ENCODE peak calls at places on chromosome 5, in ten cellular contexts. One of them, this sample, is unnamed.
A peak's percentile ranks its signal among the peaks of the same experiment; 100 is the strongest.

GRCh38 chr5:15757635-15758034 is 257.7 kb downstream of the FBXL7 start:
- DNase-seq in astrocyte of the spinal cord: no peak
- DNase-seq in upper lobe of right lung: no peak
- DNase-seq in AG10803: no peak
- DNase-seq in transverse colon: no peak
- DNase-seq in NB4: no peak
- DNase-seq in kidney epithelial cell: no peak
- DNase-seq in tibial artery: no peak
- DNase-seq in foreskin fibroblast: no peak
- DNase-seq in fibroblast of the aortic adventitia: no peak
- DNase-seq in this sample: no peak

GRCh38 chr5:78601622-78602314 is 46.8 kb downstream of the LHFPL2 start:
- DNase-seq in astrocyte of the spinal cord: peak; percentile 78
- DNase-seq in upper lobe of right lung: no peak
- DNase-seq in AG10803: peak; percentile 71
- DNase-seq in transverse colon: no peak
- DNase-seq in NB4: no peak
- DNase-seq in kidney epithelial cell: no peak
- DNase-seq in tibial artery: no peak
- DNase-seq in foreskin fibroblast: peak; percentile 43
- DNase-seq in fibroblast of the aortic adventitia: peak; percentile 47
- DNase-seq in this sample: peak; percentile 85

GRCh38 chr5:41010572-41010971 is 60.6 kb downstream of the MROH2B start:
- DNase-seq in astrocyte of the spinal cord: no peak
- DNase-seq in upper lobe of right lung: no peak
- DNase-seq in AG10803: no peak
- DNase-seq in transverse colon: no peak
- DNase-seq in NB4: no peak
- DNase-seq in kidney epithelial cell: no peak
- DNase-seq in tibial artery: no peak
- DNase-seq in foreskin fibroblast: no peak
- DNase-seq in fibroblast of the aortic adventitia: no peak
- DNase-seq in this sample: no peak

GRCh38 chr5:168916852-168917251 is 337.7 kb upstream of the PANK3 start:
- DNase-seq in astrocyte of the spinal cord: no peak
- DNase-seq in upper lobe of right lung: no peak
- DNase-seq in AG10803: peak; percentile 67
- DNase-seq in transverse colon: no peak
- DNase-seq in NB4: no peak
- DNase-seq in kidney epithelial cell: peak; percentile 25
- DNase-seq in tibial artery: no peak
- DNase-seq in foreskin fibroblast: peak; percentile 32
- DNase-seq in fibroblast of the aortic adventitia: peak; percentile 16
- DNase-seq in this sample: peak; percentile 68

GRCh38 chr5:95644351-95645042 is 2.1 kb upstream of the RFESD start:
- DNase-seq in astrocyte of the spinal cord: peak; percentile 73
- DNase-seq in upper lobe of right lung: no peak
- DNase-seq in AG10803: peak; percentile 57
- DNase-seq in transverse colon: peak; percentile 63
- DNase-seq in NB4: peak; percentile 71
- DNase-seq in kidney epithelial cell: no peak
- DNase-seq in tibial artery: no peak
- DNase-seq in foreskin fibroblast: peak; percentile 79
- DNase-seq in fibroblast of the aortic adventitia: peak; percentile 75
- DNase-seq in this sample: peak; percentile 67

GRCh38 chr5:317086-317811 is 4.3 kb upstream of the AHRR start:
- DNase-seq in astrocyte of the spinal cord: peak; percentile 67
- DNase-seq in upper lobe of right lung: peak; percentile 67
- DNase-seq in AG10803: peak; percentile 76
- DNase-seq in transverse colon: peak; percentile 38
- DNase-seq in NB4: peak; percentile 95
- DNase-seq in kidney epithelial cell: no peak
- DNase-seq in tibial artery: no peak
- DNase-seq in foreskin fibroblast: peak; percentile 93
- DNase-seq in fibroblast of the aortic adventitia: peak; percentile 59
- DNase-seq in this sample: peak; percentile 68

GRCh38 chr5:115450741-115451140 is 93.8 kb downstream of the FEM1C start:
- DNase-seq in astrocyte of the spinal cord: peak; percentile 65
- DNase-seq in upper lobe of right lung: no peak
- DNase-seq in AG10803: peak; percentile 96
- DNase-seq in transverse colon: no peak
- DNase-seq in NB4: no peak
- DNase-seq in kidney epithelial cell: no peak
- DNase-seq in tibial artery: no peak
- DNase-seq in foreskin fibroblast: peak; percentile 87
- DNase-seq in fibroblast of the aortic adventitia: peak; percentile 98
- DNase-seq in this sample: peak; percentile 94

GRCh38 chr5:147791181-147791580 is 8.7 kb upstream of the JAKMIP2 start:
- DNase-seq in astrocyte of the spinal cord: no peak
- DNase-seq in upper lobe of right lung: no peak
- DNase-seq in AG10803: no peak
- DNase-seq in transverse colon: no peak
- DNase-seq in NB4: no peak
- DNase-seq in kidney epithelial cell: no peak
- DNase-seq in tibial artery: no peak
- DNase-seq in foreskin fibroblast: no peak
- DNase-seq in fibroblast of the aortic adventitia: no peak
- DNase-seq in this sample: no peak

GRCh38 chr5:67809589-67809988 is 406.0 kb upstream of the PIK3R1 start:
- DNase-seq in astrocyte of the spinal cord: peak; percentile 23
- DNase-seq in upper lobe of right lung: no peak
- DNase-seq in AG10803: no peak
- DNase-seq in transverse colon: no peak
- DNase-seq in NB4: no peak
- DNase-seq in kidney epithelial cell: no peak
- DNase-seq in tibial artery: no peak
- DNase-seq in foreskin fibroblast: no peak
- DNase-seq in fibroblast of the aortic adventitia: no peak
- DNase-seq in this sample: no peak

GRCh38 chr5:16963821-16964220 is 27.7 kb upstream of the MYO10 start:
- DNase-seq in astrocyte of the spinal cord: no peak
- DNase-seq in upper lobe of right lung: no peak
- DNase-seq in AG10803: no peak
- DNase-seq in transverse colon: no peak
- DNase-seq in NB4: no peak
- DNase-seq in kidney epithelial cell: no peak
- DNase-seq in tibial artery: no peak
- DNase-seq in foreskin fibroblast: no peak
- DNase-seq in fibroblast of the aortic adventitia: no peak
- DNase-seq in this sample: no peak

GRCh38 chr5:10701567-10702039 is 59.4 kb downstream of the DAP start:
- DNase-seq in astrocyte of the spinal cord: peak; percentile 65
- DNase-seq in upper lobe of right lung: no peak
- DNase-seq in AG10803: peak; percentile 47
- DNase-seq in transverse colon: no peak
- DNase-seq in NB4: peak; percentile 56
- DNase-seq in kidney epithelial cell: no peak
- DNase-seq in tibial artery: no peak
- DNase-seq in foreskin fibroblast: peak; percentile 69
- DNase-seq in fibroblast of the aortic adventitia: peak; percentile 68
- DNase-seq in this sample: peak; percentile 70

GRCh38 chr5:164013077-164013670 is 507.8 kb downstream of the MAT2B start:
- DNase-seq in astrocyte of the spinal cord: peak; percentile 82
- DNase-seq in upper lobe of right lung: no peak
- DNase-seq in AG10803: peak; percentile 62
- DNase-seq in transverse colon: peak; percentile 57
- DNase-seq in NB4: peak; percentile 76
- DNase-seq in kidney epithelial cell: peak; percentile 25
- DNase-seq in tibial artery: no peak
- DNase-seq in foreskin fibroblast: peak; percentile 64
- DNase-seq in fibroblast of the aortic adventitia: peak; percentile 95
- DNase-seq in this sample: peak; percentile 81

GRCh38 chr5:137492321-137492720 is 6.8 kb downstream of the SPOCK1 start:
- DNase-seq in astrocyte of the spinal cord: peak; percentile 71
- DNase-seq in upper lobe of right lung: no peak
- DNase-seq in AG10803: peak; percentile 74
- DNase-seq in transverse colon: no peak
- DNase-seq in NB4: no peak
- DNase-seq in kidney epithelial cell: no peak
- DNase-seq in tibial artery: no peak
- DNase-seq in foreskin fibroblast: no peak
- DNase-seq in fibroblast of the aortic adventitia: peak; percentile 86
- DNase-seq in this sample: peak; percentile 30

GRCh38 chr5:139955616-139956283 is 87.3 kb downstream of the NRG2 start:
- DNase-seq in astrocyte of the spinal cord: no peak
- DNase-seq in upper lobe of right lung: peak; percentile 27
- DNase-seq in AG10803: no peak
- DNase-seq in transverse colon: no peak
- DNase-seq in NB4: no peak
- DNase-seq in kidney epithelial cell: no peak
- DNase-seq in tibial artery: no peak
- DNase-seq in foreskin fibroblast: no peak
- DNase-seq in fibroblast of the aortic adventitia: no peak
- DNase-seq in this sample: no peak

GRCh38 chr5:180070726-180071417 is 687 bp downstream of the RNF130 start:
- DNase-seq in astrocyte of the spinal cord: peak; percentile 50
- DNase-seq in upper lobe of right lung: no peak
- DNase-seq in AG10803: peak; percentile 58
- DNase-seq in transverse colon: peak; percentile 33
- DNase-seq in NB4: peak; percentile 86
- DNase-seq in kidney epithelial cell: no peak
- DNase-seq in tibial artery: peak; percentile 71
- DNase-seq in foreskin fibroblast: peak; percentile 74
- DNase-seq in fibroblast of the aortic adventitia: peak; percentile 68
- DNase-seq in this sample: peak; percentile 53

GRCh38 chr5:45037927-45038326 is 229.2 kb downstream of the MRPS30 start:
- DNase-seq in astrocyte of the spinal cord: no peak
- DNase-seq in upper lobe of right lung: no peak
- DNase-seq in AG10803: no peak
- DNase-seq in transverse colon: no peak
- DNase-seq in NB4: no peak
- DNase-seq in kidney epithelial cell: no peak
- DNase-seq in tibial artery: no peak
- DNase-seq in foreskin fibroblast: no peak
- DNase-seq in fibroblast of the aortic adventitia: no peak
- DNase-seq in this sample: no peak

GRCh38 chr5:45035991-45036390 is 227.2 kb downstream of the MRPS30 start:
- DNase-seq in astrocyte of the spinal cord: no peak
- DNase-seq in upper lobe of right lung: no peak
- DNase-seq in AG10803: no peak
- DNase-seq in transverse colon: no peak
- DNase-seq in NB4: no peak
- DNase-seq in kidney epithelial cell: no peak
- DNase-seq in tibial artery: no peak
- DNase-seq in foreskin fibroblast: no peak
- DNase-seq in fibroblast of the aortic adventitia: no peak
- DNase-seq in this sample: no peak

GRCh38 chr5:45042283-45042682 is 233.5 kb downstream of the MRPS30 start:
- DNase-seq in astrocyte of the spinal cord: no peak
- DNase-seq in upper lobe of right lung: no peak
- DNase-seq in AG10803: no peak
- DNase-seq in transverse colon: no peak
- DNase-seq in NB4: no peak
- DNase-seq in kidney epithelial cell: no peak
- DNase-seq in tibial artery: no peak
- DNase-seq in foreskin fibroblast: no peak
- DNase-seq in fibroblast of the aortic adventitia: no peak
- DNase-seq in this sample: no peak

DNA sequence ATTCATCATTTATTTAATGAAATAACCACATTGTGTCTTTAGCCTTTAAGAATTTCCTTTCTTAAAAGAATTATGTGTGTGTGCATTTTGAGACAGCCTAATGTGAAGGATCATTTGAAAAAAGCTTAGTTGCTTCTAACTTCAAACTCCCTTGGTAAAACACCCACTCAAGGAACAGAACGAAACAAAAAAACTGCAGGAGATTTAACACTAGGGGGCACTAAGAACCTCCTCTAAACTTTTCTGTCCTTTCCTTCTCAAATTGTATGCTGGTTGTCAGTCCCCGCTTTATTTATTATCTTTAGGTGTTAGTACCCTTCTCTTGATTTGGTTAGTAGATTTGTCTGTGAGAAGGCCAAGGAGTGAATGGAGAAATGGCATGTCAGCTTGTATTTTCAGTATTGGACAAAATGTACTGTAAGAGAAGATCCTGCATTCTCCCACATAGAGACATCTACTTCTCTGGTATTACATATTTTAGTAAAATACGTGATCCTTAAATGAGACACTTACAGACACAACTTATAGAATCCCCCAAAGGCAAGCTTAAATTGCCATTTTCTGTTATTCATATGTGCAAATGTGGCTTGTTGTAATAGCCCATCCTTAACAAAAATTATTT is 229.7 kb downstream of the MRPS30 start:
- DNase-seq in astrocyte of the spinal cord: peak; percentile 40
- DNase-seq in upper lobe of right lung: no peak
- DNase-seq in AG10803: peak; percentile 29
- DNase-seq in transverse colon: no peak
- DNase-seq in NB4: peak; percentile 52
- DNase-seq in kidney epithelial cell: no peak
- DNase-seq in tibial artery: no peak
- DNase-seq in foreskin fibroblast: no peak
- DNase-seq in fibroblast of the aortic adventitia: peak; percentile 4
- DNase-seq in this sample: peak; percentile 36
- TF ChIP-seq CTCF in astrocyte of the spinal cord: peak; percentile 59
- TF ChIP-seq CTCF in upper lobe of right lung: peak; percentile 59
- TF ChIP-seq CTCF in AG10803: peak; percentile 67
- TF ChIP-seq CTCF in transverse colon: peak; percentile 46
- TF ChIP-seq CTCF in NB4: peak; percentile 67
- TF ChIP-seq CTCF in kidney epithelial cell: peak; percentile 60
- TF ChIP-seq CTCF in tibial artery: peak; percentile 18
- TF ChIP-seq CTCF in foreskin fibroblast: peak; percentile 33
- TF ChIP-seq CTCF in fibroblast of the aortic adventitia: peak; percentile 35
- TF ChIP-seq CTCF in this sample: peak; percentile 59

GRCh38 chr5:176450077-176450476 is 1.9 kb downstream of the FAF2 start:
- DNase-seq in astrocyte of the spinal cord: no peak
- DNase-seq in upper lobe of right lung: no peak
- DNase-seq in AG10803: no peak
- DNase-seq in transverse colon: no peak
- DNase-seq in NB4: no peak
- DNase-seq in kidney epithelial cell: no peak
- DNase-seq in tibial artery: no peak
- DNase-seq in foreskin fibroblast: no peak
- DNase-seq in fibroblast of the aortic adventitia: no peak
- DNase-seq in this sample: no peak
- H3K4me3 ChIP-seq in astrocyte of the spinal cord: no peak overlapping the region
- H3K4me3 ChIP-seq in upper lobe of right lung: no peak overlapping the region
- H3K4me3 ChIP-seq in AG10803: peak overlapping the region; percentile 26
- H3K4me3 ChIP-seq in transverse colon: no peak overlapping the region
- H3K4me3 ChIP-seq in NB4: peak overlapping the region; percentile 95
- H3K4me3 ChIP-seq in kidney epithelial cell: no peak overlapping the region
- H3K4me3 ChIP-seq in tibial artery: no peak overlapping the region
- H3K4me3 ChIP-seq in foreskin fibroblast: no peak overlapping the region
- H3K4me3 ChIP-seq in fibroblast of the aortic adventitia: no peak overlapping the region
- H3K4me3 ChIP-seq in this sample: no peak overlapping the region

GRCh38 chr5:141208478-141208877 is at the start of gene PCDHB12:
- DNase-seq in astrocyte of the spinal cord: no peak
- DNase-seq in upper lobe of right lung: no peak
- DNase-seq in AG10803: no peak
- DNase-seq in transverse colon: no peak
- DNase-seq in NB4: peak; percentile 36
- DNase-seq in kidney epithelial cell: no peak
- DNase-seq in tibial artery: no peak
- DNase-seq in foreskin fibroblast: no peak
- DNase-seq in fibroblast of the aortic adventitia: no peak
- DNase-seq in this sample: no peak
- TF ChIP-seq CTCF in astrocyte of the spinal cord: no peak
- TF ChIP-seq CTCF in upper lobe of right lung: peak; percentile 22
- TF ChIP-seq CTCF in AG10803: peak; percentile 9
- TF ChIP-seq CTCF in transverse colon: no peak
- TF ChIP-seq CTCF in NB4: peak; percentile 38
- TF ChIP-seq CTCF in kidney epithelial cell: no peak
- TF ChIP-seq CTCF in tibial artery: no peak
- TF ChIP-seq CTCF in foreskin fibroblast: no peak
- TF ChIP-seq CTCF in fibroblast of the aortic adventitia: no peak
- TF ChIP-seq CTCF in this sample: no peak

GRCh38 chr5:126055348-126055729 is 367.9 kb upstream of the GRAMD2B start:
- DNase-seq in astrocyte of the spinal cord: no peak
- DNase-seq in upper lobe of right lung: no peak
- DNase-seq in AG10803: no peak
- DNase-seq in transverse colon: no peak
- DNase-seq in NB4: no peak
- DNase-seq in kidney epithelial cell: no peak
- DNase-seq in tibial artery: no peak
- DNase-seq in foreskin fibroblast: no peak
- DNase-seq in fibroblast of the aortic adventitia: no peak
- DNase-seq in this sample: no peak
- H3K4me3 ChIP-seq in astrocyte of the spinal cord: no peak overlapping the region
- H3K4me3 ChIP-seq in upper lobe of right lung: no peak overlapping the region
- H3K4me3 ChIP-seq in AG10803: no peak overlapping the region
- H3K4me3 ChIP-seq in transverse colon: no peak overlapping the region
- H3K4me3 ChIP-seq in NB4: no peak overlapping the region
- H3K4me3 ChIP-seq in kidney epithelial cell: no peak overlapping the region
- H3K4me3 ChIP-seq in tibial artery: no peak overlapping the region
- H3K4me3 ChIP-seq in foreskin fibroblast: no peak overlapping the region
- H3K4me3 ChIP-seq in fibroblast of the aortic adventitia: no peak overlapping the region
- H3K4me3 ChIP-seq in this sample: no peak overlapping the region